ENCODE peak calls at places on chromosomes 2 and 18, in five cellular contexts. Y is fibroblast of lung, S is mesendoderm, D is K562, G is astrocyte. R is an unnamed sample. For H3K4me1, the result is how much of the 10 kb centered on the place peaks cover.

GRCh38 chr2:221330436-221330835 is 241.7 kb downstream of the EPHA4 start:
- DNase-seq in Y (no peak), G (no peak), D (no peak), S (no peak), R (no peak)

GRCh38 chr2:183543731-183544130 is 419.5 kb downstream of the NUP35 start:
- DNase-seq in G (no peak), S (no peak), Y (no peak), D (no peak), R (no peak)

GRCh38 chr2:108988076-108988795 is 784 bp downstream of the EDAR start:
- DNase-seq in D (no peak), Y (no peak), G (no peak), S (no peak), R (no peak)

GRCh38 chr18:21740724-21741510 is at the start of gene MIB1:
- DNase-seq in Y (peak), G (no peak), D (peak), S (peak), R (peak)

GRCh38 chr2:207767461-207768167 is 2.1 kb downstream of the FZD5 start:
- DNase-seq in S (peak), G (no peak), Y (peak), D (no peak), R (peak)

GRCh38 chr2:64524604-64525322 is 635 bp downstream of the AFTPH start:
- DNase-seq in Y (peak), D (no peak), S (peak), G (peak), R (peak)

GRCh38 chr2:99477054-99477453 is 12.8 kb downstream of the REV1 start:
- DNase-seq in S (no peak), D (no peak), Y (no peak), G (no peak), R (no peak)

GRCh38 chr2:236168110-236169067 is at the start of gene GBX2:
- DNase-seq in Y (peak), D (peak), S (peak), G (peak), R (peak)

GRCh38 chr2:104851236-104852160 is 2.4 kb upstream of the POU3F3 start:
- DNase-seq in G (no peak), Y (no peak), S (peak), D (no peak), R (no peak)

GRCh38 chr2:196239622-196240587 is 68.5 kb upstream of the STK17B start:
- DNase-seq in G (peak), Y (peak), D (peak), S (peak), R (peak)

GRCh38 chr18:26479686-26480079 is 68.7 kb downstream of the KCTD1 start:
- DNase-seq in S (no peak), Y (no peak), G (peak), D (no peak), R (no peak)

GRCh38 chr2:138841459-138841858 is 61.3 kb upstream of the NXPH2 start:
- DNase-seq in Y (no peak), D (no peak), G (no peak), S (peak), R (no peak)

GRCh38 chr2:188524519-188525113 is 232.9 kb downstream of the GULP1 start:
- DNase-seq in D (peak), S (peak), Y (peak), G (peak), R (peak)

GRCh38 chr2:10284108-10284870 is 18.4 kb upstream of the HPCAL1 start:
- DNase-seq in G (no peak), S (no peak), Y (no peak), D (no peak), R (no peak)

GRCh38 chr2:112593761-112594160 is 9.4 kb downstream of the CHCHD5 start:
- DNase-seq in G (no peak), Y (no peak), S (no peak), D (no peak), R (no peak)

GRCh38 chr2:95029898-95030341 is 4.4 kb downstream of the MAL start:
- DNase-seq in S (no peak), Y (no peak), G (no peak), D (no peak), R (no peak)
- H3K4me1 ChIP-seq in S (under half), Y (under half), G (under half), D (under half), R (under half)

GRCh38 chr2:21489050-21489449 is 365.3 kb downstream of the TDRD15 start:
- DNase-seq in G (no peak), Y (no peak), D (no peak), S (no peak), R (no peak)
- H3K4me2 ChIP-seq in G (no peak), Y (no peak), D (no peak), S (no peak), R (no peak)

GRCh38 chr2:47893771-47894170 is 12.5 kb downstream of the FBXO11 start:
- DNase-seq in G (no peak), Y (no peak), S (no peak), D (no peak), R (no peak)
- H3K4me1 ChIP-seq in G (under half), Y (under half), S (under half), D (under half), R (under half)

DNA sequence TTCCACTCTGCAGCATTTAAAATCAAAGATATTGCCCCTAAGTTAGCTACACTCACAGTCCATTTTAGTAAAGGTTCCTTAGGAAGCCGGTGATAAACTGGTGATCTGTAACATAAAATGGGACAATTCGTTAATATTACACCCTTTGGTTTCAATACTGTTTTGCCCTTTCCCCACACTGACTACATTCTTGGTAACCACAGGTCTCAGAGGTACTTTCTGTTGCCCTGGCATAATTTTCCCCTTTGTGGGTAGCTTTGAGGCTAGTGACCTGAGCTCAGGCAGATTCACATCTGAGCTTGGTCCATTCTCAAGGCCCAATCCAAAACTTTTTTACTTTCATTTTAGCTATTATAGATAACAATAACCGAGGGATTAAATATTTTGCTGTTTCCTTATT is 32.9 kb upstream of the CSRNP3 start:
- DNase-seq in Y (no peak), S (no peak), D (no peak), G (no peak), R (no peak)
- H3K4me2 ChIP-seq in Y (no peak), S (no peak), D (no peak), G (no peak), R (no peak)

GRCh38 chr2:42105330-42106256 is 57.8 kb downstream of the PKDCC start:
- DNase-seq in D (no peak), S (no peak), Y (peak), G (no peak), R (no peak)
- H3K4me1 ChIP-seq in D (under half), S (under half), Y (under half), G (under half), R (under half)

GRCh38 chr2:47655563-47655880 is 127.4 kb upstream of the MSH6 start:
- DNase-seq in G (no peak), Y (no peak), S (peak), D (no peak), R (no peak)

GRCh38 chr2:47653036-47653435 is 129.9 kb upstream of the MSH6 start:
- DNase-seq in D (no peak), S (no peak), G (no peak), Y (no peak), R (no peak)

GRCh38 chr2:47654790-47655562 is 128.0 kb upstream of the MSH6 start:
- DNase-seq in Y (no peak), G (no peak), S (peak), D (no peak), R (peak)

GRCh38 chr2:47652041-47652713 is 130.8 kb upstream of the MSH6 start:
- DNase-seq in G (no peak), D (no peak), Y (no peak), S (no peak), R (no peak)

GRCh38 chr2:47653909-47654789 is 128.8 kb upstream of the MSH6 start:
- DNase-seq in Y (peak), S (peak), G (no peak), D (peak), R (peak)
- H3K4me2 ChIP-seq in Y (no peak), S (no peak), G (no peak), D (peak), R (peak)

GRCh38 chr2:86466306-86466705 is 25.1 kb downstream of the KDM3A start:
- DNase-seq in D (no peak), S (no peak), Y (no peak), G (no peak), R (no peak)
- H3K4me1 ChIP-seq in D (under half), S (under half), Y (under half), G (under half), R (under half)

DNA sequence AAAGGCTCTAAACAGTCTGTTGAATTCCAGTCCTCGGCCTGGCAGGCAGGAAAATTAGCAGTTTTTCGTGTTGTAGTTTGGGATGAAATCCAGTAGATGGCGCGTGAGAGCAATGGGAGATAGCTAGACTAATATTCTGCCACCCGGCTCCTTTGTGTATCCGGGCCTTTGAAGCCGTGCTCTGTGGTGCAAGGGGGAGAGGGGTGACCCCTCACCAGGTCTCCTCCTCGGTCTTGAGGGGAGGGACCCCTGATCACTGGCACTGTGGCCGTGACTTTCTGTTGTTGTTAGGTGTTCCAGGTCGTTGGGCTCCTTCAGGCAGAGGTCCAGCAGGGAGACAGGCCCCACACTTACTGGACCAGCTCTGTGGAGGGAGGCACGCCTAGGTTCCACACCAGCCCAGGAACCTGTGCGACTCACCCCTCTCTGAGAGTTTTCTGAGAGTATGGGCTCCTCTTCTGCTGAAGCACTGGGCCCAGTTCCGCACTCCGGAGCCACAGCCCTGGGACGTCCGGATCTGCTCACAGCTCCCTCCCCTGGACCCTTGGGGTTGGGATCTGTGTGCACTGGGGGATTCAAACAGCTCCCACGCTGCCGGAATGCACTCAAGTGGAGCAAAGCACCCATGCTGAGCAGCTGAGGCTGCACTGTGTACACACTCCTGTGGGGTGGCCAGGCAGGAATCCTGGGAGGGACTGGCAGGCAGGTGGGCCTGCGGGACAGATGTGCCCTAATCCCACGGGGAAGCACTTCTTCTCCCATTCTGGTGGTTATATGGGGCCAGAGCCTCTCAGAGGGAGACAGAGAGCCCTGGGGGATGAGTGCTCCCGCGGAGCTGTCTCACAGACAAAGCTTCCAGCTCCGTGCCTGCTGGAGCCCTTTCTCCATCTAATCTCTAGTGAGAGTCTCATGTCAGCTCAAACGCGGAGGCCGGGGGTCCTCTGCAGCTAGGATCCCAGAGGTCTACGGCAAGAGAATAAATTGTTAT is 8.8 kb downstream of the GKN2 start:
- DNase-seq in G (peak), Y (peak), S (peak), D (peak), R (peak)
- H3K4me2 ChIP-seq in G (no peak), Y (no peak), S (peak), D (no peak), R (peak)

R was measured in trophoblast cell.